ENCODE peak calls at places on chromosomes 1 and 21, in seven cellular contexts. V is mucosa of gallbladder; Z is uterus; T is Right ventricle myocardium superior; D is stimulated activated CD4-positive, alpha-beta T cell treated with anti-CD3 and anti-CD28 coated beads, Interleukin-4, amount 100 ng/mL, for 1 hour; G is amygdala; R is NCI-H510A. Q is an unnamed sample.

GRCh38 chr1:15702722-15703550 is 18.8 kb downstream of the PLEKHM2 start:
- DNase-seq in Z (peak; percentile 37), V (peak; percentile 62), G (no peak), D (no peak), T (no peak), R (no peak), Q (no peak)

GRCh38 chr1:207286747-207287528 is 34.5 kb upstream of the CD55 start:
- DNase-seq in G (no peak), Z (no peak), R (no peak), T (no peak), D (no peak), V (no peak), Q (no peak)

GRCh38 chr1:89719502-89720306 is 86.8 kb downstream of the LRRC8C start:
- DNase-seq in Z (no peak), V (no peak), T (no peak), G (no peak), R (no peak), D (no peak), Q (peak; percentile 66)

GRCh38 chr1:233244183-233244582 is 51.3 kb downstream of the PCNX2 start:
- DNase-seq in G (no peak), R (no peak), D (no peak), T (no peak), V (peak; percentile 51), Z (no peak), Q (no peak)

GRCh38 chr1:48938975-48939374 is 162.3 kb upstream of the BEND5 start:
- DNase-seq in V (no peak), R (no peak), G (no peak), D (no peak), T (no peak), Z (no peak), Q (no peak)

GRCh38 chr1:23588749-23589505 is 29.6 kb upstream of the ID3 start:
- DNase-seq in V (no peak), D (no peak), T (no peak), R (no peak), G (no peak), Z (no peak), Q (no peak)

GRCh38 chr1:116087628-116088027 is 23.6 kb upstream of the MAB21L3 start:
- DNase-seq in R (no peak), D (no peak), T (no peak), V (no peak), G (no peak), Z (no peak), Q (no peak)

GRCh38 chr1:117899801-117900200 is 29.6 kb downstream of the GDAP2 start:
- DNase-seq in G (no peak), T (no peak), Z (no peak), R (no peak), V (no peak), D (no peak), Q (no peak)

GRCh38 chr1:246450485-246451251 is 56.4 kb downstream of the SMYD3 start:
- DNase-seq in G (no peak), T (no peak), R (no peak), D (no peak), V (no peak), Z (no peak), Q (peak; percentile 22)

GRCh38 chr1:107782192-107782845 is 182.7 kb downstream of the VAV3 start:
- DNase-seq in G (no peak), R (no peak), Z (no peak), D (no peak), V (peak; percentile 49), T (no peak), Q (peak; percentile 75)

GRCh38 chr1:25754421-25755195 is 45.4 kb upstream of the SELENON start:
- DNase-seq in G (no peak), D (peak; percentile 34), R (no peak), Z (no peak), V (no peak), T (no peak), Q (no peak)

GRCh38 chr1:239719642-239720258 is 333.4 kb downstream of the CHRM3 start:
- DNase-seq in G (no peak), D (peak; percentile 3), R (no peak), V (no peak), Z (no peak), T (no peak), Q (no peak)

GRCh38 chr1:110125810-110126209 is 13.6 kb downstream of the UBL4B start:
- DNase-seq in Z (no peak), V (no peak), G (no peak), T (no peak), R (no peak), D (no peak), Q (no peak)

GRCh38 chr21:34802180-34802899 is 133.5 kb downstream of the CLIC6 start:
- DNase-seq in Z (no peak), R (no peak), G (no peak), D (no peak), T (no peak), V (no peak), Q (no peak)

GRCh38 chr1:6822530-6823359 is 37.5 kb downstream of the CAMTA1 start:
- DNase-seq in R (no peak), D (no peak), V (peak; percentile 25), T (no peak), Z (no peak), G (no peak), Q (no peak)

GRCh38 chr1:58529288-58529687 is 17.2 kb downstream of the OMA1 start:
- DNase-seq in R (no peak), G (no peak), V (no peak), T (no peak), D (no peak), Z (no peak), Q (no peak)

GRCh38 chr1:12026586-12026985 is 7.3 kb downstream of the MIIP start:
- DNase-seq in T (peak; percentile 29), Z (no peak), G (no peak), R (no peak), V (no peak), D (no peak), Q (no peak)

GRCh38 chr21:40165212-40165611 is 298.0 kb downstream of the PCP4 start:
- DNase-seq in Z (no peak), V (no peak), R (no peak), T (no peak), G (no peak), D (no peak), Q (no peak)

GRCh38 chr1:2273401-2274090 is 45.4 kb downstream of the SKI start:
- DNase-seq in Z (no peak), G (no peak), V (no peak), T (no peak), R (no peak), D (no peak), Q (no peak)

GRCh38 chr1:111615874-111616715 is 3.5 kb upstream of the RAP1A start:
- DNase-seq in R (no peak), V (no peak), G (no peak), T (no peak), D (no peak), Z (no peak), Q (peak; percentile 75)

GRCh38 chr1:224205438-224205840 is 22.4 kb downstream of the DEGS1 start:
- DNase-seq in Z (no peak), V (no peak), D (peak; percentile 42), R (no peak), T (no peak), G (no peak), Q (no peak)

GRCh38 chr1:42379794-42380616 is 587 bp upstream of the RIMKLA start:
- DNase-seq in D (peak; percentile 14), R (peak; percentile 43), T (no peak), V (peak; percentile 10), Z (peak; percentile 16), G (peak; percentile 14), Q (no peak)

Q was measured in OCI-LY7.